ENCODE peak calls at places on chromosomes 5 and 9, in ten cellular contexts. Z is cardiac muscle cell, M is T follicular helper cell, L is body of pancreas, P is COR-L47, U is ascending aorta, X is NCI-H2081, R is NCI-H82, G is Peyer's patch, J is heart left ventricle. D is an unnamed sample.

GRCh38 chr9:70902705-70903131 is 218.7 kb downstream of the TRPM3 start:
- DNase-seq in P (no peak), J (no peak), R (no peak), X (no peak), Z (peak), L (no peak), M (no peak), U (peak), G (no peak), D (no peak)

GRCh38 chr5:79236970-79237734 is 1.2 kb downstream of the JMY start:
- DNase-seq in P (peak), L (peak), M (no peak), U (no peak), X (peak), G (peak), R (peak), Z (peak), J (peak), D (peak)

GRCh38 chr5:110625376-110625999 is 101.0 kb downstream of the TMEM232 start:
- DNase-seq in G (no peak), M (no peak), P (peak), Z (peak), U (no peak), J (no peak), L (no peak), R (peak), X (peak), D (no peak)

GRCh38 chr9:27945386-27945785 is 372.1 kb upstream of the C9orf72 start:
- DNase-seq in X (no peak), G (no peak), P (no peak), R (no peak), M (no peak), Z (no peak), L (no peak), J (no peak), U (no peak), D (no peak)

GRCh38 chr9:98256632-98257218 is 1.3 kb upstream of the TBC1D2 start:
- DNase-seq in Z (no peak), U (no peak), P (peak), J (no peak), L (no peak), X (peak), M (peak), R (peak), G (no peak), D (no peak)

GRCh38 chr5:322281-322941 is 897 bp downstream of the AHRR start:
- DNase-seq in M (no peak), G (no peak), R (no peak), Z (peak), L (no peak), X (no peak), J (no peak), U (no peak), P (no peak), D (no peak)

GRCh38 chr5:36870399-36871040 is 6.0 kb upstream of the NIPBL start:
- DNase-seq in U (no peak), L (no peak), P (peak), G (no peak), M (no peak), R (peak), J (no peak), Z (peak), X (peak), D (no peak)

GRCh38 chr5:139186752-139187326 is 11.3 kb downstream of the SIL1 start:
- DNase-seq in X (no peak), M (no peak), G (no peak), J (no peak), R (peak), L (no peak), U (no peak), P (no peak), Z (no peak), D (no peak)

GRCh38 chr9:11086561-11086960 is 473.8 kb upstream of the PTPRD start:
- DNase-seq in J (no peak), Z (no peak), R (no peak), M (no peak), P (no peak), U (no peak), L (no peak), G (no peak), X (no peak), D (no peak)

D was measured in activated CD8-positive, alpha-beta memory T cell treated with anti-CD3 and anti-CD28 coated beads for 48 hours.